ENCODE peak calls at places on chromosomes 6 and 20, in nine cellular contexts. R is HCT116, J is HepG2, F is suprapubic skin, W is K562, U is endothelial cell of umbilical vein, K is breast epithelium, I is GM12878, N is spleen. M is an unnamed sample.

GRCh38 chr6:44386364-44386928 is 1.1 kb upstream of the CDC5L start:
- DNase-seq in R (no peak), K (peak), W (no peak), U (no peak), J (no peak), I (no peak), N (no peak), F (no peak), M (no peak)

GRCh38 chr6:1766663-1767062 is 156.9 kb downstream of the FOXC1 start:
- DNase-seq in U (peak), I (no peak), F (no peak), W (no peak), J (no peak), K (no peak), R (no peak), N (no peak), M (no peak)

GRCh38 chr6:137016366-137016765 is 28.4 kb downstream of the IL20RA start:
- DNase-seq in J (no peak), K (no peak), U (no peak), I (no peak), N (no peak), F (no peak), W (no peak), R (no peak), M (no peak)

GRCh38 chr6:140817176-140817575 is 1315.5 kb upstream of the GJE1 start:
- DNase-seq in N (no peak), J (no peak), K (no peak), W (no peak), R (no peak), I (no peak), F (no peak), U (no peak), M (no peak)

GRCh38 chr20:2515203-2515602 is 6.5 kb upstream of the ZNF343 start:
- DNase-seq in J (no peak), I (no peak), F (no peak), K (no peak), U (no peak), N (no peak), W (no peak), R (no peak), M (no peak)

GRCh38 chr20:63740070-63740500 is 509 bp downstream of the SLC2A4RG start:
- DNase-seq in J (no peak), F (no peak), I (no peak), W (peak), N (peak), R (no peak), K (no peak), U (peak), M (peak)

GRCh38 chr6:105209950-105210706 is 30.3 kb upstream of the POPDC3 start:
- DNase-seq in K (no peak), R (peak), U (peak), I (no peak), J (peak), F (no peak), W (no peak), N (no peak), M (no peak)

GRCh38 chr6:37731888-37732287 is 34.2 kb upstream of the MDGA1 start:
- DNase-seq in U (no peak), F (no peak), R (no peak), N (no peak), I (peak), W (peak), K (no peak), J (no peak), M (peak)

GRCh38 chr20:61414455-61414991 is 162.5 kb downstream of the CDH4 start:
- DNase-seq in W (no peak), R (no peak), F (no peak), J (no peak), U (no peak), N (no peak), K (no peak), I (no peak), M (no peak)

GRCh38 chr6:29887819-29888581 is 54.3 kb upstream of the HLA-A start:
- DNase-seq in F (peak), J (no peak), N (peak), I (peak), W (no peak), K (peak), R (peak), U (peak), M (peak)

GRCh38 chr20:23867152-23867776 is 12.3 kb downstream of the CST5 start:
- DNase-seq in J (no peak), W (no peak), U (no peak), N (no peak), K (no peak), F (no peak), I (no peak), R (no peak), M (no peak)

GRCh38 chr20:58852559-58853271 is at the start of gene GNAS:
- DNase-seq in K (no peak), R (no peak), I (no peak), W (peak), U (peak), F (no peak), N (peak), J (peak), M (peak)

GRCh38 chr6:137520520-137520919 is 26.3 kb upstream of the OLIG3 start:
- DNase-seq in N (no peak), I (no peak), U (no peak), W (no peak), F (no peak), J (no peak), R (no peak), K (no peak), M (no peak)

DNA sequence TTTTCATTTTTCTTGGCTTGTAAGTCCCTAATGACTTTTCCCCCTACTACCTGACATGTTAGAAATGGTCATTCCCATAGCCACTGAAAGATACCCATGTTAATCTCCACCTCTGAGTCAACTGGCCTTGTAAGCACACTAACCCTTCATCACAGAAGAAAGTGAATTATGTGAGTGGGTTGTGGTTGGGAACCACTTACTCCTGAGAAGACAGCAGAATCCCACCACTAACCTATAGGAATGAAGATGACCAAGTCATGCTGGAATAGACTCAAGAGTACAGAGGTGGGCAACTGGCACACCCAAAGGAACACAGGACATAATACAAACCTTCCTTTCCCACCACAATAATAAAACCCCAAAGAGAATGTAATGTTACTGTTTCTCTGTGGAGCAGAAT is 30.1 kb downstream of the RAMACL start:
- DNase-seq in J (no peak), U (no peak), W (no peak), F (no peak), N (no peak), K (no peak), I (no peak), R (no peak), M (no peak)
- H3K27ac ChIP-seq in J (no peak), U (peak), W (no peak), F (peak), N (no peak), K (peak), I (no peak), R (peak), M (peak)

GRCh38 chr20:50545123-50545522 is 34.9 kb downstream of the PTPN1 start:
- DNase-seq in U (no peak), K (no peak), I (no peak), F (no peak), N (no peak), J (no peak), R (no peak), W (no peak), M (no peak)

GRCh38 chr20:50546729-50547314 is 36.6 kb downstream of the PTPN1 start:
- DNase-seq in N (no peak), F (no peak), K (no peak), U (no peak), I (no peak), R (no peak), J (no peak), W (no peak), M (peak)

GRCh38 chr20:50541606-50542041 is 31.4 kb downstream of the PTPN1 start:
- DNase-seq in N (peak), R (peak), I (peak), F (no peak), K (no peak), W (no peak), J (no peak), U (peak), M (no peak)

GRCh38 chr20:50540620-50541605 is 30.7 kb downstream of the PTPN1 start:
- DNase-seq in U (peak), K (no peak), F (no peak), W (no peak), R (peak), I (no peak), N (no peak), J (peak), M (no peak)

DNA sequence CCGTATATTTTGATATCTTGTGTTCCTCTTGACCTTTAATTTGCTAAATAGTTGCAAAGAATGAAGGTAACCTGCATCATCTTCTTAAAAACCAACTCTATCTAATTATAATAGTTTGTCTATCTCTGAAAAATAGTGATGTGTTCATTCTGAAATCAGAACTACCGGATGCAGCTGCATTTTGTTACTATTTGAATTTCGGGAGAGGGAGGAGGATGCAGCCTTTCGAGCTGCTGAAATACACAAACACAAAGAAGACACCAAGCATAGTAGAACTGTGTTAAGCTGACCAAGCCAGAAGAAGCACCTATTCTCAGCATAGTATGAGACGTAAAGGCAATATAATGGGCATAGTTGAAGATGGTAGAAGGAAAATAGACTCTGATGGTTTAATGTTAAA is 33.1 kb downstream of the PTPN1 start:
- DNase-seq in K (no peak), I (no peak), F (no peak), R (no peak), W (no peak), J (no peak), N (no peak), U (no peak), M (no peak)
- TF ChIP-seq POLR2AphosphoS5 in K (no peak), I (no peak), F (no peak), R (no peak), W (no peak), J (no peak), N (no peak), U (no peak), M (no peak)

DNA sequence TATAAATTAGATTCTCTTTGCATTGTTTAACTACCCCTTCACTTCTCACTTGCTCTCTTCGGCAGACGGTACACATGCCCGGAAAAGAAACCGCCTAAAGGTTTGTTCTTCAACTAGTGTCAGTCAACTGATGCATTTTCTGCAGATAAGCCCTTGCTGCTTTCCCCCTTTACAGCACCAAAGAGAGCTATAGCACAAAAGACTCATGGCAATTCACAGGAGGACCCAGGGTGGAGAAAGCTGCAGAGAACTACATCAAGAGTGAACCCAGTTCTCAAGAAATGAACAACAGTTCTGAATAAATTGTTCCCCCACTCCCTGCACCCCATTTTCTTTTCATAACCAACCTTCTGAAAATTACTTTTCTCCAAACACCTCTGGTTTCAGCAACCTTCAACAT is 8.9 kb downstream of the CD164 start:
- DNase-seq in F (no peak), J (no peak), I (no peak), R (no peak), K (no peak), U (no peak), N (no peak), W (no peak), M (no peak)
- TF ChIP-seq POLR2A in F (no peak), J (no peak), I (no peak), R (no peak), K (no peak), U (no peak), N (no peak), W (no peak), M (no peak)

DNA sequence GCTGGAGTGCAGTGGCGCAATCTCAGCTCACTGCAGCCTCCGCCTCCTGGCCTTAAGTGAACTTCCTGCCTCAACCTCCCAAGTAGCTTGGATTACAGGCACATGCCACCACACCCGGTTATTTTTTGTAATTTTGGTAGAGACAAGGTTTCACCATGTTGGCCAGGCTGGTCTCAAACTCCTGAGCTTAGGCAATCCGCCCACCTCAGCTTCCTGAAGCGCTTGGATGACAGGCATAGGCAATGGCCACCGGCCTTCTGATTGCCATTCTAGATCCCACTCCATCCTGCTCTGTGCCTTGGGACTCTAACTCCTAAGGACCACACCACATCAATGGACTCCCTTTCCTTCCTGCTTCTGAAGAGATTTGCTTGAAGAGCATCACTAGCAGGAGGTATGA is 60.6 kb downstream of the SEL1L2 start:
- DNase-seq in J (no peak), N (no peak), K (no peak), R (no peak), W (no peak), U (no peak), F (no peak), I (no peak), M (no peak)
- H3K27ac ChIP-seq in J (no peak), N (no peak), K (no peak), R (no peak), W (no peak), U (no peak), F (no peak), I (no peak), M (no peak)

GRCh38 chr6:133697666-133698065 is 191.2 kb upstream of the TCF21 start:
- DNase-seq in F (no peak), N (no peak), K (no peak), R (no peak), I (no peak), W (no peak), J (no peak), U (no peak), M (no peak)
- TF ChIP-seq POLR2AphosphoS5 in F (no peak), N (no peak), K (no peak), R (no peak), I (no peak), W (no peak), J (no peak), U (no peak), M (no peak)

GRCh38 chr20:17960927-17961599 is 7.5 kb downstream of the SNX5 start:
- DNase-seq in K (no peak), W (no peak), J (peak), F (no peak), U (no peak), R (no peak), I (no peak), N (no peak), M (peak)

GRCh38 chr20:17957505-17958325 is 10.9 kb downstream of the SNX5 start:
- DNase-seq in J (no peak), U (peak), I (no peak), R (no peak), K (no peak), W (no peak), F (no peak), N (no peak), M (no peak)

GRCh38 chr20:17961600-17961965 is 7.0 kb downstream of the SNX5 start:
- DNase-seq in R (no peak), J (no peak), K (no peak), F (no peak), W (no peak), N (no peak), U (no peak), I (no peak), M (no peak)

GRCh38 chr20:17958326-17959256 is 10.0 kb downstream of the SNX5 start:
- DNase-seq in W (no peak), I (no peak), K (no peak), R (no peak), U (peak), F (no peak), J (peak), N (no peak), M (no peak)

DNA sequence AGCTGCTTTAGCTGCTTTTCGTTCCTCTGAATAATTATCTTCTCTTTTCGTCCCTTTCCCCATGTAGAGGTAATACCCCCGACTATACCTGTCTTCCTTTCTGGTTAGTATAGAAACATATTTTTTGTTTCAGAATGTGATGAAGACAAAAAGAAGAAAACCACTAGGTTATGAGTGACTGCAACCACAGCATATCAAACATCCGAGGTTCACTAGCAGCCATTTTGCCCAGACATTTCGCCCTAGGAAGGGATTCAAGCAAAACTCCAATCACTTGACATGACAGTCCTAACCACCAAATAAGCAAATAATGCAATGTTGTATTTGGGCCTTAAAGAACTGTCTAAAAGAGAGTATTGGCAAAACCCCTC is 9.4 kb downstream of the SNX5 start:
- DNase-seq in K (no peak), W (no peak), I (no peak), R (no peak), F (no peak), J (no peak), N (no peak), U (no peak), M (no peak)
- TF ChIP-seq POLR2A in K (no peak), W (no peak), I (no peak), R (no peak), F (no peak), J (no peak), N (no peak), U (no peak), M (no peak)

DNA sequence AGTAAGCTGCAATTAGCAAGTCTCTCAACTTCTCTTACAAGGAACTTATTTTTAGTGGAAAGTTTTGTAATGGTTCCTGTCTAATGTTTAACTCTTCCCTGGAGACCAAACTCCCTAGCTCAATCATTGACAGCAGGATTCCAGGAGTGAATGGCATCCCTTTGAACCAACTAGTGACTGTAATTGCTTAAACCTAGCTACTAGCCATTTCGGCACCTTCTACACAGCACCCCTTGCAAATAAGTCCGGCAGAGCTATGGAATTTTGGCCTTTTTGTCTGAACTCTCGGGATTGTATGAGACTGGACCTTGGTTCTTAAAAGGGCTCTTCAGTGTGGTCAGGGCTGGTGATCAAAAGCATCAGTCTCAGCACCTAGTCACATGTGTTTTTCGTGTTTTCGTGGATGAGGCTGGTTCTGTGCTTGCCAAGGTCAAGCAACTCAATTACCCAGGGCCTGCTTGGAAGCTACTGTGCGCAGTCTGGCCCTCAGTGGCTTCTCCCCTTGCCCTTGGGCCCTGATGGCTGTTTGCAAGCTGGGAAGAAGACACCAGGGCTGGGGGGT is 135.3 kb upstream of the NEDD9 start:
- DNase-seq in I (no peak), K (no peak), F (no peak), R (no peak), N (no peak), U (no peak), W (no peak), J (peak), M (no peak)
- H3K27ac ChIP-seq in I (peak), K (peak), F (no peak), R (no peak), N (no peak), U (peak), W (no peak), J (peak), M (peak)

GRCh38 chr6:118650500-118651281 is 700 bp downstream of the CEP85L start:
- DNase-seq in U (no peak), K (no peak), R (no peak), I (no peak), F (peak), J (no peak), N (peak), W (peak), M (peak)
- TF ChIP-seq POLR2AphosphoS5 in U (no peak), K (no peak), R (no peak), I (no peak), F (no peak), J (no peak), N (peak), W (no peak), M (peak)

M was measured in transverse colon.